ENCODE peak calls at places on chromosome 2, in four cellular contexts. E is A673, D is fibroblast of pulmonary artery, S is HL-60. V is an unnamed sample.
A peak's percentile ranks its signal among the peaks of the same experiment; 100 is the strongest.

GRCh38 chr2:130359466-130359865 is 3.6 kb downstream of the PTPN18 start:
- DNase-seq in S (no peak), E (no peak), D (no peak), V (no peak)

GRCh38 chr2:40957508-40957907 is 505.6 kb upstream of the SLC8A1 start:
- DNase-seq in D (peak; percentile 76), E (peak; percentile 42), S (peak; percentile 96), V (no peak)

GRCh38 chr2:229445501-229446294 is 174.6 kb upstream of the PID1 start:
- DNase-seq in E (no peak), S (no peak), D (peak; percentile 77), V (no peak)

GRCh38 chr2:67322361-67323001 is 74.7 kb upstream of the ETAA1 start:
- DNase-seq in E (peak; percentile 76), S (no peak), D (peak; percentile 60), V (no peak)

GRCh38 chr2:133082034-133082433 is 412.0 kb upstream of the LYPD1 start:
- DNase-seq in S (no peak), E (no peak), D (no peak), V (no peak)

GRCh38 chr2:135829420-135829983 is 7.5 kb downstream of the LCT start:
- DNase-seq in S (no peak), D (no peak), E (peak; percentile 54), V (no peak)

GRCh38 chr2:73823916-73824523 is 4.7 kb upstream of the STAMBP start:
- DNase-seq in D (peak; percentile 95), S (peak; percentile 70), E (peak; percentile 79), V (peak; percentile 42)

GRCh38 chr2:9313443-9313842 is 106.8 kb downstream of the ASAP2 start:
- DNase-seq in E (no peak), D (no peak), S (no peak), V (no peak)

GRCh38 chr2:4190548-4190947 is 487.2 kb downstream of the DCDC2C start:
- DNase-seq in E (no peak), S (no peak), D (no peak), V (no peak)

GRCh38 chr2:236570081-236570979 is 705 bp downstream of the ACKR3 start:
- DNase-seq in D (no peak), S (no peak), E (peak; percentile 23), V (no peak)

GRCh38 chr2:231941673-231942072 is 15.5 kb upstream of the NPPC start:
- DNase-seq in D (no peak), S (no peak), E (no peak), V (no peak)

GRCh38 chr2:162579169-162579568 is 235.2 kb downstream of the GCA start:
- DNase-seq in D (no peak), S (no peak), E (no peak), V (no peak)

GRCh38 chr2:38394903-38395341 is 17.8 kb upstream of the ATL2 start:
- DNase-seq in S (no peak), D (no peak), E (peak; percentile 61), V (no peak)

GRCh38 chr2:196338440-196338839 is 167.1 kb upstream of the STK17B start:
- DNase-seq in D (no peak), E (no peak), S (no peak), V (no peak)

GRCh38 chr2:10951558-10952414 is 40.1 kb downstream of the KCNF1 start:
- DNase-seq in D (no peak), S (no peak), E (no peak), V (no peak)

GRCh38 chr2:150472122-150472899 is 15.2 kb downstream of the RND3 start:
- DNase-seq in E (peak; percentile 37), S (no peak), D (peak; percentile 79), V (no peak)

GRCh38 chr2:205776139-205776538 is 93.8 kb downstream of the NRP2 start:
- DNase-seq in S (peak; percentile 50), D (peak; percentile 46), E (peak; percentile 55), V (peak; percentile 68)

GRCh38 chr2:121005512-121005911 is 269.8 kb downstream of the GLI2 start:
- DNase-seq in D (no peak), E (no peak), S (no peak), V (no peak)

GRCh38 chr2:239836021-239836765 is 188.9 kb downstream of the NDUFA10 start:
- DNase-seq in E (no peak), S (no peak), D (no peak), V (no peak)
- TF ChIP-seq CTCF in E (no peak), S (no peak), D (no peak), V (no peak)

GRCh38 chr2:37167636-37168182 is 10.9 kb upstream of the EIF2AK2 start:
- DNase-seq in D (peak; percentile 12), E (no peak), S (no peak), V (no peak)

GRCh38 chr2:37171624-37171950 is 14.8 kb upstream of the EIF2AK2 start:
- DNase-seq in E (no peak), S (no peak), D (no peak), V (no peak)

GRCh38 chr2:37164757-37165156 is 8.0 kb upstream of the EIF2AK2 start:
- DNase-seq in S (no peak), D (no peak), E (no peak), V (no peak)

GRCh38 chr2:37173741-37174140 is 14.7 kb downstream of the SULT6B1 start:
- DNase-seq in S (no peak), E (no peak), D (no peak), V (no peak)

DNA sequence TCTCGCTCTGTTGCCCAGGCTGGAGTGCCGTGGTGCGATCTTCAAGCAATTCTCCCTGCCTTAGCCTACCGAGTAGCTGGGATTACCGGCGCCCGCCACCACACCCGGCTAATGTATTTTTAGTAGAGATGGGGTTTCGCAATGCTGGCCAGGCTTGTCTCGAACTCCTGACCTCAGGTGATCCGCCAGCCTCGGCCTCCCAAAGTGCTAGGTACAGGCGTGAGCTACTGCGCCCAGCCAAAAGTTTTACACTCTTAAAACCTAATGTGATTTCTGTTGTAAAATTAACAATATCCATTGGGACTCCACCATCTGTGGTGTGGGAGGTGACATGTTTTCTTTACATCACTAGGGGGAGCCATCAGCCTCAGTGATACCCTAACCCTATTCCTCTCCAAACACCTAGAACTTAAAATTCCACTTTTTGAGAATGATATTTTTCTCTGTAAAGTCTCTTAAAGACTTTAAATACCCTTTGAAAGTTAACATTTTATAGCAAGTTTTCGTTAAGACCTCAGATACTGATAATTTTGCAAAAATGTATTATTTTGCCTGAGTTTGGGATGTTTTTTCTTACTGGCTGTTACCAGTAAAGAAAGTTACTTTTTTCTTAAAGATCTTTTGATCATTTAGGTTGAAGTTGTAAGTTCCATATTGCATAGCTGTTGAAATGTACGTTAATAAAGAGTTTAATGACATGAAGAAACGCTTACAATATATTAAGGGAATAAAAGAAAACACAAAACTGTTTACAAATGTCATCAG is 11.6 kb upstream of the EIF2AK2 start:
- DNase-seq in S (no peak), D (peak; percentile 62), E (peak; percentile 75), V (peak; percentile 47)
- TF ChIP-seq CTCF in S (peak; percentile 43), D (peak; percentile 73), E (peak; percentile 83), V (peak; percentile 85)

GRCh38 chr2:198465970-198466369 is 661.6 kb downstream of the PLCL1 start:
- DNase-seq in E (no peak), S (no peak), D (no peak), V (no peak)

GRCh38 chr2:198476007-198476406 is 671.6 kb downstream of the PLCL1 start:
- DNase-seq in E (no peak), D (no peak), S (no peak), V (no peak)

DNA sequence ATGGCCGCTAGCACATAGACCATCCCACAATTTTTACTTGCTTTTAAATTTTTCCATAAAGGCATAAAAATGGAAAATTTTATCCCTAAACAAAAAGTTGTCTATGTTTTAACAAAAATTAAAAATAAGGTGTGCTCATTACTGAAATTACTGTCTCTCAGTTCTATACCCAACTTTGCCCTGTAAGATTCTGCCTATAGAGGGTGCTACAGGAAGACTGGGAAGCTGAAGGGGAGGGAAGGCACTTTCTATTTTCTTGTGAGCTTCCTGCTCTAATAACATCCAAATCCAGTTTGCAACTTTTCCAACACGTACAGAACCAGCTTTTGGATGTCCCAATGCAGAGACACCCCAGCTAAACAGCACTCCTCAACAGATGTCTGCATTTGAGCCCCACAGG is 666.9 kb downstream of the PLCL1 start:
- DNase-seq in D (no peak), E (peak; percentile 2), S (no peak), V (no peak)
- TF ChIP-seq CTCF in D (no peak), E (peak; percentile 44), S (peak; percentile 9), V (no peak)

GRCh38 chr2:46352621-46353020 is 55.4 kb downstream of the EPAS1 start:
- DNase-seq in S (no peak), E (no peak), D (no peak), V (no peak)
- TF ChIP-seq CTCF in S (no peak), E (no peak), D (peak; percentile 13), V (no peak)

DNA sequence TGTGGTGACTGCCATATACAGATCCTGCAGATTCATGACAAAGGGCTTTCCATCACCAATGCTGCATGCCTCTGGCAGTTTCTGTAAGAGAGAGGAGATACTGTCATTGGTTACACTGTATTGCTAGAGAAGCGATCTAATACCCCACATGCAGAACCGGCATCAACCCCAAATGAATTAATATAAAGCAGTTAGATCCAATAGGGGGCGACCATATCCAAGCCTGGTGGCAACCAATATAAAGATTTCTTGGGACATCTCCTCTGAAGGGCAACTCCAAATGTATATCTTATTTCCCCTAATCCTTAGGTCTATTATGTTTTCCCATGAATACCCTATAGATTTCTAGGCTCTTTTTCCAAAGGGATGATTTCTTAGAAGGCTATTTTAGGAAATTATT is 17.4 kb upstream of the IHH start:
- DNase-seq in D (no peak), E (no peak), S (no peak), V (no peak)
- TF ChIP-seq CTCF in D (peak; percentile 24), E (peak; percentile 33), S (no peak), V (no peak)

GRCh38 chr2:241257419-241258032 is 57.9 kb downstream of the HDLBP start:
- DNase-seq in E (no peak), D (peak; percentile 21), S (no peak), V (no peak)
- TF ChIP-seq CTCF in E (peak; percentile 10), D (peak; percentile 22), S (no peak), V (peak; percentile 16)

GRCh38 chr2:172427256-172427989 is at the start of gene ITGA6:
- DNase-seq in D (peak; percentile 33), E (peak; percentile 56), S (peak; percentile 67), V (peak; percentile 77)

GRCh38 chr2:172429351-172429968 is 2.1 kb downstream of the ITGA6 start:
- DNase-seq in E (no peak), D (no peak), S (no peak), V (no peak)

GRCh38 chr2:172426635-172427255 is 641 bp upstream of the ITGA6 start:
- DNase-seq in S (no peak), E (no peak), D (no peak), V (no peak)

GRCh38 chr2:172428841-172429173 is 1.4 kb downstream of the ITGA6 start:
- DNase-seq in D (no peak), E (no peak), S (no peak), V (no peak)

DNA sequence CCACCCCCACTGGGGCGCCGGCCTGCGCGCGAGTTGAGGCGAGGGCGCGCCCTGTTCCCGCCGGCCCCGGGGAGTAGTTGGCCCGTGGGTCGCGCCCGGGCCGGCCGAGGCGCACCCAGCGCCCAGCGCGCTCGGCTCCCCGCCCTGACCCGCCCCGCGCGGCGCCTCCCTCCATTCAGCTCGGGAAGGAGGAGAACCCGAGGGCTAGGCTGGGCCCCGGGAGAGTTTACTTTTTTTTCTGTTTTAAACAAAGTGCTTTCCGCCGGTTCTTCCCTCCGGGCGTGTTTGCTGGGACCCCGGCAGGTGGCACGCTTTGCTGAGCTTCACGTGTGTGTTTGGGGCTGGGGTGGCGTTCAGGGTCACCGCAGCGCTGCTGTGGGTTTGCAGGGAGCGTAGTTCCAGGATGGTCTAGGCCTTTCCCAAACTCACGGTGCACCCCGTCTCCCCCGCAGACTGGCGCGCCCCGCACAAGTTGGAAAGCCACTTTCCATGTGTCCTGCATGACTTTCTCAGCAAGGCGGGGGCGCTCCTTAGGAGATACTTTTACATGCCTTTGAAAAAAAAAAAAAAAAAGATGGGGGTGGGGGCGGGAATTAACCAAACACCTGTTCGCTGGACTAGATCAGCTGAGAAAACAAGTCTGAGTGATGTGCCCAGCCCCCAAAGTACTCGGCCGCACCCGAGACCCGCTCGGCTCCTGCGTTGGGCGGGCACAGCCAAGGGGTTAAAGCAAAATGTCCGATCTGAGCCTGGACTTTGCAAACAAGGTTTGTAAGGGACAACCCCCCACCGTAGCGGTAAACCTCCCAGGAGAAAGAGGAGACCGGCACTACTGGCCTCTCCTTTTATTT is 829 bp downstream of the ITGA6 start:
- DNase-seq in S (no peak), D (no peak), E (peak; percentile 39), V (peak; percentile 70)
- TF ChIP-seq CTCF in S (no peak), D (no peak), E (peak; percentile 21), V (no peak)